ENCODE peak calls at places on chromosomes 5 and 9, in seven cellular contexts. F is transverse colon, Q is heart left ventricle, A is HCT116, S is ovary, I is H9, D is cardiac fibroblast. V is an unnamed sample.

GRCh38 chr5:149675467-149676201 is 54.5 kb upstream of the PPARGC1B start:
- DNase-seq in F (peak; percentile 90), Q (no peak), A (no peak), S (no peak), I (no peak), D (no peak), V (peak; percentile 77)

GRCh38 chr5:97002983-97003382 is 67.1 kb downstream of the LNPEP start:
- DNase-seq in F (no peak), Q (no peak), A (no peak), S (no peak), I (no peak), D (no peak), V (no peak)

GRCh38 chr5:6713274-6714181 is at the start of gene TENT4A:
- DNase-seq in F (peak; percentile 46), Q (peak; percentile 50), A (no peak), S (peak; percentile 72), I (no peak), D (no peak), V (no peak)

GRCh38 chr5:179878222-179879002 is 19.8 kb upstream of the MRNIP start:
- DNase-seq in F (no peak), Q (no peak), A (no peak), S (no peak), I (no peak), D (peak; percentile 11), V (no peak)

GRCh38 chr5:26700759-26701384 is 337.5 kb downstream of the CDH9 start:
- DNase-seq in F (no peak), Q (no peak), A (no peak), S (no peak), I (peak; percentile 28), D (peak; percentile 10), V (peak; percentile 23)

GRCh38 chr5:78661691-78662090 is 13.1 kb upstream of the LHFPL2 start:
- DNase-seq in F (no peak), Q (no peak), A (no peak), S (no peak), I (no peak), D (no peak), V (no peak)

GRCh38 chr9:557601-558201 is 283.8 kb upstream of the DMRT1 start:
- DNase-seq in F (no peak), Q (no peak), A (peak; percentile 41), S (no peak), I (peak; percentile 43), D (peak; percentile 11), V (no peak)

GRCh38 chr9:127953768-127954505 is 16.3 kb upstream of the DPM2 start:
- DNase-seq in F (no peak), Q (no peak), A (no peak), S (no peak), I (no peak), D (no peak), V (no peak)

GRCh38 chr5:61641748-61642565 is 309.9 kb downstream of the ZSWIM6 start:
- DNase-seq in F (no peak), Q (no peak), A (no peak), S (no peak), I (no peak), D (peak; percentile 13), V (no peak)

GRCh38 chr9:115717711-115718173 is 435.8 kb upstream of the PAPPA start:
- DNase-seq in F (no peak), Q (no peak), A (no peak), S (no peak), I (no peak), D (peak; percentile 72), V (no peak)

GRCh38 chr5:67842806-67843205 is 372.8 kb upstream of the PIK3R1 start:
- DNase-seq in F (no peak), Q (no peak), A (no peak), S (no peak), I (peak; percentile 55), D (peak; percentile 22), V (no peak)

GRCh38 chr5:150053231-150053626 is 33.1 kb downstream of the CSF1R start:
- DNase-seq in F (no peak), Q (no peak), A (no peak), S (no peak), I (no peak), D (peak; percentile 83), V (no peak)

GRCh38 chr9:31908158-31908890 is 476.1 kb upstream of the ACO1 start:
- DNase-seq in F (no peak), Q (no peak), A (peak; percentile 63), S (no peak), I (no peak), D (no peak), V (peak; percentile 35)

GRCh38 chr5:6522983-6523382 is 74.3 kb downstream of the UBE2QL1 start:
- DNase-seq in F (no peak), Q (no peak), A (no peak), S (no peak), I (no peak), D (no peak), V (no peak)

GRCh38 chr9:129178579-129178909 is 483 bp upstream of the IER5L start:
- DNase-seq in F (no peak), Q (no peak), A (no peak), S (no peak), I (no peak), D (no peak), V (peak; percentile 43)

GRCh38 chr9:133111461-133112360 is 9.3 kb downstream of the RALGDS start:
- DNase-seq in F (no peak), Q (no peak), A (no peak), S (peak; percentile 18), I (no peak), D (no peak), V (no peak)

GRCh38 chr5:180484813-180485212 is 9.4 kb upstream of the CNOT6 start:
- DNase-seq in F (no peak), Q (no peak), A (no peak), S (no peak), I (no peak), D (no peak), V (no peak)

GRCh38 chr5:16679863-16680262 is 63.1 kb upstream of the RETREG1 start:
- DNase-seq in F (no peak), Q (no peak), A (no peak), S (no peak), I (peak; percentile 55), D (no peak), V (peak; percentile 20)

GRCh38 chr5:178234753-178235599 is 2.4 kb upstream of the PHYKPL start:
- DNase-seq in F (peak; percentile 84), Q (peak; percentile 70), A (peak; percentile 70), S (peak; percentile 59), I (peak; percentile 85), D (peak; percentile 68), V (peak; percentile 82)

GRCh38 chr9:112569186-112569585 is 82.6 kb downstream of the KIAA1958 start:
- DNase-seq in F (no peak), Q (no peak), A (no peak), S (no peak), I (no peak), D (peak; percentile 71), V (no peak)

GRCh38 chr5:137453476-137454080 is 45.5 kb downstream of the SPOCK1 start:
- DNase-seq in F (no peak), Q (no peak), A (peak; percentile 12), S (no peak), I (no peak), D (peak; percentile 71), V (peak; percentile 18)

GRCh38 chr5:72487151-72487550 is 20.1 kb downstream of the ZNF366 start:
- DNase-seq in F (no peak), Q (no peak), A (no peak), S (no peak), I (no peak), D (no peak), V (no peak)

GRCh38 chr9:19116391-19116790 is 10.9 kb downstream of the PLIN2 start:
- DNase-seq in F (no peak), Q (peak; percentile 46), A (no peak), S (no peak), I (no peak), D (peak; percentile 65), V (no peak)

GRCh38 chr9:127417130-127418036 is 6.8 kb upstream of the ZNF79 start:
- DNase-seq in F (no peak), Q (no peak), A (no peak), S (no peak), I (no peak), D (no peak), V (no peak)

GRCh38 chr9:122265265-122265900 is 701 bp downstream of the MRRF start:
- DNase-seq in F (peak; percentile 28), Q (no peak), A (peak; percentile 18), S (no peak), I (peak; percentile 28), D (peak; percentile 36), V (peak; percentile 5)

GRCh38 chr5:176816043-176816745 is 5.8 kb downstream of the UNC5A start:
- DNase-seq in F (no peak), Q (no peak), A (no peak), S (no peak), I (no peak), D (no peak), V (no peak)

GRCh38 chr9:74783408-74783807 is 104.3 kb downstream of the TRPM6 start:
- DNase-seq in F (no peak), Q (no peak), A (no peak), S (no peak), I (no peak), D (peak; percentile 71), V (no peak)

GRCh38 chr5:157867736-157868135 is 8.8 kb upstream of the CLINT1 start:
- DNase-seq in F (no peak), Q (no peak), A (no peak), S (no peak), I (no peak), D (no peak), V (no peak)

GRCh38 chr5:141814064-141814982 is 63.9 kb downstream of the PCDH1 start:
- DNase-seq in F (peak; percentile 64), Q (peak; percentile 44), A (peak; percentile 36), S (no peak), I (peak; percentile 89), D (peak; percentile 35), V (peak; percentile 87)

GRCh38 chr5:57988808-57989207 is 471.1 kb downstream of the PLK2 start:
- DNase-seq in F (no peak), Q (no peak), A (no peak), S (no peak), I (no peak), D (no peak), V (no peak)

GRCh38 chr9:90953200-90953599 is 151.6 kb downstream of the SYK start:
- DNase-seq in F (no peak), Q (no peak), A (no peak), S (no peak), I (no peak), D (no peak), V (no peak)
- TF ChIP-seq CTCF in F (no peak), Q (no peak), A (no peak), S (no peak), I (no peak), D (no peak), V (no peak)

GRCh38 chr9:136111910-136112309 is 6.8 kb downstream of the TMEM250 start:
- DNase-seq in F (no peak), Q (no peak), A (no peak), S (no peak), I (peak; percentile 36), D (no peak), V (no peak)
- TF ChIP-seq CTCF in F (no peak), Q (no peak), A (no peak), S (no peak), I (no peak), D (no peak), V (no peak)

GRCh38 chr5:171226096-171226495 is 83.0 kb upstream of the TLX3 start:
- DNase-seq in F (no peak), Q (no peak), A (no peak), S (no peak), I (no peak), D (peak; percentile 7), V (no peak)
- TF ChIP-seq CTCF in F (no peak), Q (no peak), A (no peak), S (no peak), I (peak; percentile 31), D (peak; percentile 29), V (no peak)

GRCh38 chr5:717143-717542 is 24.0 kb upstream of the TPPP start:
- DNase-seq in F (no peak), Q (no peak), A (no peak), S (no peak), I (no peak), D (no peak), V (no peak)
- TF ChIP-seq CTCF in F (no peak), Q (no peak), A (no peak), S (no peak), I (no peak), D (no peak), V (no peak)